ENCODE peak calls at places on chromosome 19, in five cellular contexts. D is T1000; A is T-cell; F is EL; Q is stimulated activated CD8-positive, alpha-beta memory T cell treated with anti-CD3 and anti-CD28 coated beads, Interleukin-7, amount 100 ng/mL, for 1 hour. L is an unnamed sample.

GRCh38 chr19:10870501-10870954 is 825 bp upstream of the CARM1 start:
- DNase-seq in D (no peak), A (no peak), F (no peak), Q (no peak), L (no peak)

GRCh38 chr19:30314056-30314804 is 58.0 kb upstream of the ZNF536 start:
- DNase-seq in D (no peak), A (no peak), F (no peak), Q (no peak), L (no peak)

GRCh38 chr19:39212377-39212742 is 8.3 kb upstream of the SYCN start:
- DNase-seq in D (no peak), A (peak), F (peak), Q (peak), L (no peak)

GRCh38 chr19:30226464-30227070 is 145.6 kb upstream of the ZNF536 start:
- DNase-seq in D (no peak), A (no peak), F (peak), Q (no peak), L (no peak)

GRCh38 chr19:30326076-30326710 is 46.0 kb upstream of the ZNF536 start:
- DNase-seq in D (no peak), A (no peak), F (no peak), Q (no peak), L (no peak)

GRCh38 chr19:38656171-38656981 is 8.9 kb downstream of the ACTN4 start:
- DNase-seq in D (no peak), A (peak), F (peak), Q (no peak), L (no peak)

GRCh38 chr19:58311345-58311744 is 6.2 kb downstream of the ERVK3-1 start:
- DNase-seq in D (no peak), A (no peak), F (no peak), Q (no peak), L (no peak)

GRCh38 chr19:1221141-1221903 is 15.7 kb downstream of the STK11 start:
- DNase-seq in D (no peak), A (no peak), F (peak), Q (no peak), L (no peak)

GRCh38 chr19:58021541-58022282 is 12.1 kb upstream of the ZSCAN1 start:
- DNase-seq in D (peak), A (peak), F (peak), Q (no peak), L (no peak)

GRCh38 chr19:36819130-36819630 is 19.0 kb downstream of the ZNF790 start:
- DNase-seq in D (no peak), A (no peak), F (no peak), Q (no peak), L (no peak)

GRCh38 chr19:38731654-38732301 is 12.5 kb downstream of the CAPN12 start:
- DNase-seq in D (no peak), A (no peak), F (no peak), Q (no peak), L (no peak)

GRCh38 chr19:41531438-41532311 is 44.3 kb upstream of the CEACAM21 start:
- DNase-seq in D (no peak), A (peak), F (peak), Q (peak), L (peak)

GRCh38 chr19:49771674-49772139 is 4.9 kb downstream of the AP2A1 start:
- DNase-seq in D (no peak), A (no peak), F (no peak), Q (no peak), L (no peak)

GRCh38 chr19:49151339-49152217 is 3.6 kb downstream of the HRC start:
- DNase-seq in D (no peak), A (no peak), F (peak), Q (no peak), L (no peak)

L was measured in esophagus squamous epithelium.